ENCODE peak calls at places on chromosomes 5 and 9, in ten cellular contexts. L is lower lobe of right lung; X is HCT116; N is coronary artery; Y is GM23248; R is lung; K is mucosa of descending colon; H is cardiac fibroblast; S is CD4-positive, CD25-positive, alpha-beta regulatory T cell; P is fibroblast of mammary gland. O is an unnamed sample.

GRCh38 chr5:62190173-62190572 is 115.8 kb upstream of the KIF2A start:
- DNase-seq in Y (no peak), P (no peak), R (no peak), H (no peak), S (no peak), K (no peak), L (no peak), N (no peak), X (no peak), O (no peak)

GRCh38 chr5:177195307-177195952 is 61.9 kb downstream of the NSD1 start:
- DNase-seq in H (peak), K (no peak), P (peak), N (no peak), X (no peak), Y (no peak), L (no peak), S (no peak), R (no peak), O (no peak)

GRCh38 chr9:136700959-136701664 is 11.3 kb upstream of the DIPK1B start:
- DNase-seq in L (peak), N (no peak), R (no peak), K (no peak), Y (no peak), H (no peak), P (no peak), S (no peak), X (no peak), O (no peak)

GRCh38 chr5:9624196-9624947 is 5.8 kb downstream of the TAS2R1 start:
- DNase-seq in R (no peak), K (no peak), X (no peak), Y (no peak), P (no peak), H (peak), L (no peak), S (no peak), N (no peak), O (no peak)

GRCh38 chr5:43040287-43041098 is at the start of gene ANXA2R:
- DNase-seq in L (peak), Y (peak), X (peak), S (peak), H (peak), P (peak), N (peak), K (peak), R (peak), O (peak)

GRCh38 chr9:21933281-21933680 is 60.9 kb downstream of the CDKN2A start:
- DNase-seq in N (no peak), K (no peak), X (peak), H (no peak), Y (no peak), S (no peak), R (no peak), P (no peak), L (no peak), O (no peak)

GRCh38 chr5:32202394-32202793 is 28.3 kb upstream of the GOLPH3 start:
- DNase-seq in K (no peak), H (peak), N (no peak), Y (peak), S (no peak), L (no peak), X (no peak), P (peak), R (no peak), O (no peak)

GRCh38 chr9:133580971-133581370 is 28.2 kb downstream of the FAM163B start:
- DNase-seq in R (no peak), Y (no peak), H (no peak), N (no peak), P (no peak), S (no peak), L (no peak), K (no peak), X (no peak), O (no peak)

GRCh38 chr5:114316167-114316566 is 45.7 kb upstream of the KCNN2 start:
- DNase-seq in H (no peak), R (no peak), P (no peak), S (no peak), X (no peak), K (no peak), Y (no peak), L (no peak), N (no peak), O (no peak)

GRCh38 chr5:169944922-169945675 is 35.2 kb downstream of the INSYN2B start:
- DNase-seq in X (no peak), L (no peak), Y (peak), H (no peak), S (no peak), R (no peak), K (no peak), N (no peak), P (peak), O (no peak)

GRCh38 chr9:3441197-3441816 is 84.5 kb downstream of the RFX3 start:
- DNase-seq in L (no peak), N (no peak), Y (peak), P (peak), X (peak), S (peak), K (peak), H (peak), R (peak), O (peak)

GRCh38 chr5:147892696-147893296 is 13.5 kb downstream of the C5orf46 start:
- DNase-seq in K (peak), Y (no peak), R (peak), L (no peak), N (no peak), X (peak), S (no peak), H (no peak), P (no peak), O (no peak)

GRCh38 chr5:165202144-165202910 is 1696.9 kb downstream of the MAT2B start:
- DNase-seq in P (no peak), N (no peak), S (no peak), K (no peak), X (no peak), L (no peak), Y (no peak), R (no peak), H (no peak), O (no peak)

GRCh38 chr5:165321912-165322311 is 1816.5 kb downstream of the MAT2B start:
- DNase-seq in X (no peak), L (no peak), P (peak), Y (no peak), S (no peak), H (peak), N (no peak), R (no peak), K (no peak), O (no peak)

GRCh38 chr9:127137640-127138360 is 15.4 kb upstream of the ANGPTL2 start:
- DNase-seq in R (no peak), L (no peak), K (no peak), N (no peak), P (no peak), X (no peak), S (no peak), H (no peak), Y (no peak), O (no peak)

GRCh38 chr5:117590944-117591343 is 1016.3 kb upstream of the SEMA6A start:
- DNase-seq in P (no peak), S (no peak), K (no peak), H (peak), L (no peak), R (no peak), X (peak), Y (no peak), N (no peak), O (peak)

GRCh38 chr5:145835839-145836222 is 689 bp upstream of the PRELID2 start:
- DNase-seq in R (no peak), N (no peak), L (no peak), Y (no peak), S (no peak), P (no peak), H (no peak), K (peak), X (no peak), O (no peak)

GRCh38 chr5:145834554-145834916 is 607 bp downstream of the PRELID2 start:
- DNase-seq in S (no peak), H (no peak), R (no peak), Y (no peak), P (peak), N (no peak), L (no peak), X (no peak), K (no peak), O (peak)

GRCh38 chr5:145833616-145834200 is 1.4 kb downstream of the PRELID2 start:
- DNase-seq in X (no peak), N (no peak), H (no peak), P (no peak), K (no peak), L (no peak), Y (no peak), S (no peak), R (no peak), O (no peak)

GRCh38 chr5:145838276-145838675 is 3.1 kb upstream of the PRELID2 start:
- DNase-seq in X (no peak), N (no peak), L (no peak), Y (no peak), H (peak), R (no peak), K (no peak), S (no peak), P (no peak), O (peak)

GRCh38 chr5:145834917-145835838 is at the start of gene PRELID2:
- DNase-seq in K (peak), R (peak), X (peak), Y (peak), S (peak), H (peak), L (peak), N (peak), P (peak), O (peak)
- H3K4me3 ChIP-seq in K (peak), R (peak), X (peak), Y (peak), S (peak), H (peak), L (peak), N (peak), P (peak), O (peak)

DNA sequence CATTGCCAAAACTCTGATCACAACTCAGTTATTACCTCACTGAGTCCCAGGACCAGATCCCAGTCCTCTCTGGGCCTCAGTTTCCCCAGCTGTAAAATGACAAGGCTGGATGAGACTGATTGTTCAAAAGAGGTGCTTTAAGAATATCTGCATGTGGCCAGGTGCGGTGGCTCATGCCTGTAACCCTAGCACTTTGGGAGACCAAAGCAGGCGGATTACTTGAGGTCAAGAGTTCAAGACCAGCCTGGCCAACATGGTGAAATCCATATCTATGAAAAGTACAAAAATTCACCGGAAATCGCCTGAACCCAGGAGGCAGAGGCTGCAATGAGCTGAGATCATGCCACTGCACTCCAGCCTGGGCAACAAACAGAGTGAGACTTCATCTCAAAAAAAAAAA is 8.3 kb downstream of the ATOX1 start:
- DNase-seq in K (no peak), S (no peak), H (no peak), P (no peak), R (no peak), N (no peak), X (no peak), L (no peak), Y (no peak), O (no peak)
- H3K4me3 ChIP-seq in K (no peak), S (peak), H (no peak), P (no peak), R (no peak), N (no peak), X (no peak), L (no peak), Y (no peak), O (no peak)

GRCh38 chr5:151683936-151684586 is 2.7 kb downstream of the SPARC start:
- DNase-seq in S (no peak), R (no peak), H (peak), K (no peak), N (no peak), Y (peak), L (no peak), P (no peak), X (no peak), O (no peak)

GRCh38 chr5:151682751-151683331 is 3.9 kb downstream of the SPARC start:
- DNase-seq in N (no peak), K (no peak), Y (peak), P (peak), X (no peak), R (no peak), L (no peak), S (no peak), H (peak), O (peak)

GRCh38 chr5:151685749-151686672 is 704 bp downstream of the SPARC start:
- DNase-seq in Y (peak), N (no peak), H (no peak), K (no peak), S (no peak), L (no peak), P (peak), R (no peak), X (no peak), O (no peak)

GRCh38 chr5:151683444-151683843 is 3.3 kb downstream of the SPARC start:
- DNase-seq in L (no peak), Y (peak), S (no peak), N (no peak), H (no peak), K (no peak), R (no peak), X (no peak), P (no peak), O (no peak)

GRCh38 chr5:151684690-151685361 is 1.9 kb downstream of the SPARC start:
- DNase-seq in Y (peak), K (no peak), R (peak), P (peak), S (no peak), H (peak), L (no peak), X (no peak), N (peak), O (no peak)
- H3K4me3 ChIP-seq in Y (peak), K (no peak), R (peak), P (peak), S (no peak), H (peak), L (peak), X (no peak), N (peak), O (no peak)

GRCh38 chr9:120869726-120870125 is 7.3 kb downstream of the PHF19 start:
- DNase-seq in N (no peak), X (no peak), Y (no peak), P (no peak), K (peak), H (no peak), R (no peak), L (peak), S (no peak), O (no peak)
- H3K4me3 ChIP-seq in N (no peak), X (no peak), Y (no peak), P (no peak), K (no peak), H (no peak), R (no peak), L (no peak), S (peak), O (no peak)

GRCh38 chr5:157948738-157949410 is 89.9 kb upstream of the CLINT1 start:
- DNase-seq in H (peak), X (peak), R (peak), L (peak), Y (peak), N (peak), S (peak), K (peak), P (peak), O (peak)
- H3K4me3 ChIP-seq in H (no peak), X (no peak), R (no peak), L (no peak), Y (peak), N (peak), S (peak), K (no peak), P (no peak), O (no peak)

DNA sequence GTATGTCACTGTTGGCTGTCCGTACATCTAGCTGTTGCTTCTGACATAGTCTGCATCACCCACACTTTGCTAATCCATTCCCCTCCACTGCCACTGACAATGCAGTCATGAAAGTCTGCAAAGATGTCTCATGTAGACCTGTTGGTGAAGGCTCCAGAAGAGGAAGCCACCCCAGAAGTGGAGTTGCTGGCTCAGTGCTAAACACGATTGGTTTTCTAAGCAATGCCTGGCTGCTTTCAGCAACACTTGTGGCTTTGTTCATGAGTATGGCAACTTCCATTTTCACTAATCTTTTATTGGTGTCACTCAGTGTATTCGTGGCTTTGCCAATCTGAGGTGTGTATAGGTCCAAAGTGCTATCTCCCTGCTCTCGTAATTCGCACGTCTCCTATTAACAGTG is 288.1 kb downstream of the GADD45G start:
- DNase-seq in R (no peak), H (no peak), X (no peak), Y (no peak), L (no peak), S (no peak), K (no peak), P (no peak), N (no peak), O (no peak)
- H3K4me3 ChIP-seq in R (no peak), H (no peak), X (no peak), Y (no peak), L (no peak), S (no peak), K (no peak), P (no peak), N (no peak), O (no peak)

GRCh38 chr5:175658299-175659145 is 651 bp downstream of the HRH2 start:
- DNase-seq in S (no peak), X (no peak), N (no peak), R (no peak), Y (no peak), L (peak), P (no peak), H (no peak), K (peak), O (peak)

GRCh38 chr5:175655411-175655810 is 2.5 kb upstream of the HRH2 start:
- DNase-seq in P (no peak), H (no peak), N (no peak), K (no peak), Y (no peak), X (no peak), R (no peak), L (no peak), S (no peak), O (peak)

GRCh38 chr5:175657593-175658271 is at the start of gene HRH2:
- DNase-seq in K (peak), L (peak), S (peak), Y (no peak), N (no peak), R (no peak), X (no peak), P (no peak), H (peak), O (peak)

GRCh38 chr5:175654807-175655206 is 3.1 kb upstream of the HRH2 start:
- DNase-seq in H (no peak), S (no peak), L (no peak), Y (no peak), X (no peak), R (no peak), K (no peak), N (no peak), P (no peak), O (no peak)

GRCh38 chr5:175656966-175657365 is 905 bp upstream of the HRH2 start:
- DNase-seq in R (no peak), Y (no peak), L (no peak), P (no peak), N (no peak), K (no peak), H (no peak), X (no peak), S (no peak), O (no peak)
- H3K4me3 ChIP-seq in R (no peak), Y (no peak), L (no peak), P (no peak), N (no peak), K (no peak), H (no peak), X (no peak), S (peak), O (no peak)